ENCODE peak calls at places on chromosomes 5 and 9, in nine cellular contexts. One of them, this sample, is unnamed.

GRCh38 chr5:33827885-33828284 is 63.9 kb downstream of the ADAMTS12 start:
- DNase-seq in omental fat pad: no peak
- DNase-seq in stimulated activated CD4-positive, alpha-beta T cell treated with anti-CD3 and anti-CD28 coated beads, Interleukin-2, amount 100 ng/mL, for 24 hours: no peak
- DNase-seq in cardiac fibroblast: no peak
- DNase-seq in GM12865: no peak
- DNase-seq in CD8-positive, alpha-beta memory T cell: no peak
- DNase-seq in ovary: no peak
- DNase-seq in colonic mucosa: no peak
- DNase-seq in brain microvascular endothelial cell: no peak
- DNase-seq in this sample: no peak

GRCh38 chr5:31824886-31825774 is 186.2 kb downstream of the PDZD2 start:
- DNase-seq in omental fat pad: no peak
- DNase-seq in stimulated activated CD4-positive, alpha-beta T cell treated with anti-CD3 and anti-CD28 coated beads, Interleukin-2, amount 100 ng/mL, for 24 hours: peak; percentile 30
- DNase-seq in cardiac fibroblast: peak; percentile 77
- DNase-seq in GM12865: peak; percentile 53
- DNase-seq in CD8-positive, alpha-beta memory T cell: no peak
- DNase-seq in ovary: peak; percentile 36
- DNase-seq in colonic mucosa: peak; percentile 34
- DNase-seq in brain microvascular endothelial cell: peak; percentile 61
- DNase-seq in this sample: peak; percentile 30

GRCh38 chr9:131739988-131740648 is at the start of gene RAPGEF1:
- DNase-seq in omental fat pad: no peak
- DNase-seq in stimulated activated CD4-positive, alpha-beta T cell treated with anti-CD3 and anti-CD28 coated beads, Interleukin-2, amount 100 ng/mL, for 24 hours: peak; percentile 90
- DNase-seq in cardiac fibroblast: peak; percentile 51
- DNase-seq in GM12865: peak; percentile 73
- DNase-seq in CD8-positive, alpha-beta memory T cell: peak; percentile 75
- DNase-seq in ovary: peak; percentile 61
- DNase-seq in colonic mucosa: peak; percentile 71
- DNase-seq in brain microvascular endothelial cell: no peak
- DNase-seq in this sample: peak; percentile 85

GRCh38 chr5:14158890-14159666 is 15.9 kb downstream of the TRIO start:
- DNase-seq in omental fat pad: no peak
- DNase-seq in stimulated activated CD4-positive, alpha-beta T cell treated with anti-CD3 and anti-CD28 coated beads, Interleukin-2, amount 100 ng/mL, for 24 hours: no peak
- DNase-seq in cardiac fibroblast: no peak
- DNase-seq in GM12865: no peak
- DNase-seq in CD8-positive, alpha-beta memory T cell: no peak
- DNase-seq in ovary: no peak
- DNase-seq in colonic mucosa: no peak
- DNase-seq in brain microvascular endothelial cell: no peak
- DNase-seq in this sample: no peak

GRCh38 chr5:71872465-71872864 is 153.4 kb downstream of the CARTPT start:
- DNase-seq in omental fat pad: no peak
- DNase-seq in stimulated activated CD4-positive, alpha-beta T cell treated with anti-CD3 and anti-CD28 coated beads, Interleukin-2, amount 100 ng/mL, for 24 hours: no peak
- DNase-seq in cardiac fibroblast: no peak
- DNase-seq in GM12865: no peak
- DNase-seq in CD8-positive, alpha-beta memory T cell: no peak
- DNase-seq in ovary: no peak
- DNase-seq in colonic mucosa: no peak
- DNase-seq in brain microvascular endothelial cell: no peak
- DNase-seq in this sample: no peak

GRCh38 chr5:169803077-169803981 is 166.3 kb downstream of the DOCK2 start:
- DNase-seq in omental fat pad: no peak
- DNase-seq in stimulated activated CD4-positive, alpha-beta T cell treated with anti-CD3 and anti-CD28 coated beads, Interleukin-2, amount 100 ng/mL, for 24 hours: no peak
- DNase-seq in cardiac fibroblast: peak; percentile 98
- DNase-seq in GM12865: no peak
- DNase-seq in CD8-positive, alpha-beta memory T cell: no peak
- DNase-seq in ovary: peak; percentile 16
- DNase-seq in colonic mucosa: no peak
- DNase-seq in brain microvascular endothelial cell: peak; percentile 92
- DNase-seq in this sample: no peak

GRCh38 chr5:98769256-98770157 is 4.0 kb upstream of the RGMB start:
- DNase-seq in omental fat pad: peak; percentile 34
- DNase-seq in stimulated activated CD4-positive, alpha-beta T cell treated with anti-CD3 and anti-CD28 coated beads, Interleukin-2, amount 100 ng/mL, for 24 hours: peak; percentile 25
- DNase-seq in cardiac fibroblast: peak; percentile 47
- DNase-seq in GM12865: peak; percentile 39
- DNase-seq in CD8-positive, alpha-beta memory T cell: peak; percentile 24
- DNase-seq in ovary: peak; percentile 20
- DNase-seq in colonic mucosa: peak; percentile 68
- DNase-seq in brain microvascular endothelial cell: peak; percentile 57
- DNase-seq in this sample: peak; percentile 39

GRCh38 chr5:84036842-84037241 is 316.2 kb upstream of the HAPLN1 start:
- DNase-seq in omental fat pad: no peak
- DNase-seq in stimulated activated CD4-positive, alpha-beta T cell treated with anti-CD3 and anti-CD28 coated beads, Interleukin-2, amount 100 ng/mL, for 24 hours: no peak
- DNase-seq in cardiac fibroblast: no peak
- DNase-seq in GM12865: no peak
- DNase-seq in CD8-positive, alpha-beta memory T cell: no peak
- DNase-seq in ovary: no peak
- DNase-seq in colonic mucosa: no peak
- DNase-seq in brain microvascular endothelial cell: no peak
- DNase-seq in this sample: no peak

GRCh38 chr5:155154973-155155372 is 141.4 kb downstream of the KIF4B start:
- DNase-seq in omental fat pad: no peak
- DNase-seq in stimulated activated CD4-positive, alpha-beta T cell treated with anti-CD3 and anti-CD28 coated beads, Interleukin-2, amount 100 ng/mL, for 24 hours: no peak
- DNase-seq in cardiac fibroblast: no peak
- DNase-seq in GM12865: no peak
- DNase-seq in CD8-positive, alpha-beta memory T cell: no peak
- DNase-seq in ovary: no peak
- DNase-seq in colonic mucosa: no peak
- DNase-seq in brain microvascular endothelial cell: no peak
- DNase-seq in this sample: no peak

GRCh38 chr5:53030828-53031425 is 41.8 kb downstream of the ITGA2 start:
- DNase-seq in omental fat pad: no peak
- DNase-seq in stimulated activated CD4-positive, alpha-beta T cell treated with anti-CD3 and anti-CD28 coated beads, Interleukin-2, amount 100 ng/mL, for 24 hours: no peak
- DNase-seq in cardiac fibroblast: no peak
- DNase-seq in GM12865: no peak
- DNase-seq in CD8-positive, alpha-beta memory T cell: no peak
- DNase-seq in ovary: no peak
- DNase-seq in colonic mucosa: peak; percentile 27
- DNase-seq in brain microvascular endothelial cell: no peak
- DNase-seq in this sample: no peak

GRCh38 chr5:179192185-179192890 is 132.2 kb downstream of the ZNF354C start:
- DNase-seq in omental fat pad: no peak
- DNase-seq in stimulated activated CD4-positive, alpha-beta T cell treated with anti-CD3 and anti-CD28 coated beads, Interleukin-2, amount 100 ng/mL, for 24 hours: no peak
- DNase-seq in cardiac fibroblast: no peak
- DNase-seq in GM12865: no peak
- DNase-seq in CD8-positive, alpha-beta memory T cell: no peak
- DNase-seq in ovary: no peak
- DNase-seq in colonic mucosa: no peak
- DNase-seq in brain microvascular endothelial cell: no peak
- DNase-seq in this sample: no peak

GRCh38 chr5:67156976-67157583 is 39.5 kb downstream of the CD180 start:
- DNase-seq in omental fat pad: no peak
- DNase-seq in stimulated activated CD4-positive, alpha-beta T cell treated with anti-CD3 and anti-CD28 coated beads, Interleukin-2, amount 100 ng/mL, for 24 hours: peak; percentile 57
- DNase-seq in cardiac fibroblast: peak; percentile 21
- DNase-seq in GM12865: peak; percentile 70
- DNase-seq in CD8-positive, alpha-beta memory T cell: peak; percentile 44
- DNase-seq in ovary: no peak
- DNase-seq in colonic mucosa: no peak
- DNase-seq in brain microvascular endothelial cell: peak; percentile 4
- DNase-seq in this sample: peak; percentile 62

GRCh38 chr9:133238851-133239532 is 29.9 kb upstream of the OBP2B start:
- DNase-seq in omental fat pad: peak; percentile 53
- DNase-seq in stimulated activated CD4-positive, alpha-beta T cell treated with anti-CD3 and anti-CD28 coated beads, Interleukin-2, amount 100 ng/mL, for 24 hours: peak; percentile 71
- DNase-seq in cardiac fibroblast: peak; percentile 65
- DNase-seq in GM12865: peak; percentile 58
- DNase-seq in CD8-positive, alpha-beta memory T cell: peak; percentile 42
- DNase-seq in ovary: peak; percentile 80
- DNase-seq in colonic mucosa: peak; percentile 88
- DNase-seq in brain microvascular endothelial cell: peak; percentile 33
- DNase-seq in this sample: peak; percentile 82

GRCh38 chr5:1101991-1102713 is 9.7 kb downstream of the SLC12A7 start:
- DNase-seq in omental fat pad: no peak
- DNase-seq in stimulated activated CD4-positive, alpha-beta T cell treated with anti-CD3 and anti-CD28 coated beads, Interleukin-2, amount 100 ng/mL, for 24 hours: no peak
- DNase-seq in cardiac fibroblast: peak; percentile 45
- DNase-seq in GM12865: no peak
- DNase-seq in CD8-positive, alpha-beta memory T cell: no peak
- DNase-seq in ovary: no peak
- DNase-seq in colonic mucosa: no peak
- DNase-seq in brain microvascular endothelial cell: no peak
- DNase-seq in this sample: no peak

GRCh38 chr5:24909210-24909609 is 264.4 kb upstream of the CDH10 start:
- DNase-seq in omental fat pad: no peak
- DNase-seq in stimulated activated CD4-positive, alpha-beta T cell treated with anti-CD3 and anti-CD28 coated beads, Interleukin-2, amount 100 ng/mL, for 24 hours: no peak
- DNase-seq in cardiac fibroblast: no peak
- DNase-seq in GM12865: no peak
- DNase-seq in CD8-positive, alpha-beta memory T cell: no peak
- DNase-seq in ovary: no peak
- DNase-seq in colonic mucosa: no peak
- DNase-seq in brain microvascular endothelial cell: no peak
- DNase-seq in this sample: no peak

GRCh38 chr9:121675381-121675780 is 23.9 kb downstream of the DAB2IP start:
- DNase-seq in omental fat pad: no peak
- DNase-seq in stimulated activated CD4-positive, alpha-beta T cell treated with anti-CD3 and anti-CD28 coated beads, Interleukin-2, amount 100 ng/mL, for 24 hours: no peak
- DNase-seq in cardiac fibroblast: no peak
- DNase-seq in GM12865: no peak
- DNase-seq in CD8-positive, alpha-beta memory T cell: no peak
- DNase-seq in ovary: no peak
- DNase-seq in colonic mucosa: no peak
- DNase-seq in brain microvascular endothelial cell: no peak
- DNase-seq in this sample: no peak

GRCh38 chr9:84819446-84819845 is 149.9 kb downstream of the NTRK2 start:
- DNase-seq in omental fat pad: no peak
- DNase-seq in stimulated activated CD4-positive, alpha-beta T cell treated with anti-CD3 and anti-CD28 coated beads, Interleukin-2, amount 100 ng/mL, for 24 hours: no peak
- DNase-seq in cardiac fibroblast: no peak
- DNase-seq in GM12865: no peak
- DNase-seq in CD8-positive, alpha-beta memory T cell: no peak
- DNase-seq in ovary: no peak
- DNase-seq in colonic mucosa: no peak
- DNase-seq in brain microvascular endothelial cell: no peak
- DNase-seq in this sample: no peak

GRCh38 chr5:177402271-177403043 is 2.0 kb upstream of the PFN3 start:
- DNase-seq in omental fat pad: no peak
- DNase-seq in stimulated activated CD4-positive, alpha-beta T cell treated with anti-CD3 and anti-CD28 coated beads, Interleukin-2, amount 100 ng/mL, for 24 hours: peak; percentile 72
- DNase-seq in cardiac fibroblast: peak; percentile 58
- DNase-seq in GM12865: peak; percentile 74
- DNase-seq in CD8-positive, alpha-beta memory T cell: peak; percentile 47
- DNase-seq in ovary: peak; percentile 54
- DNase-seq in colonic mucosa: peak; percentile 91
- DNase-seq in brain microvascular endothelial cell: no peak
- DNase-seq in this sample: peak; percentile 74

GRCh38 chr5:32276173-32276853 is 36.4 kb downstream of the MTMR12 start:
- DNase-seq in omental fat pad: no peak
- DNase-seq in stimulated activated CD4-positive, alpha-beta T cell treated with anti-CD3 and anti-CD28 coated beads, Interleukin-2, amount 100 ng/mL, for 24 hours: no peak
- DNase-seq in cardiac fibroblast: peak; percentile 65
- DNase-seq in GM12865: peak; percentile 51
- DNase-seq in CD8-positive, alpha-beta memory T cell: no peak
- DNase-seq in ovary: no peak
- DNase-seq in colonic mucosa: no peak
- DNase-seq in brain microvascular endothelial cell: no peak
- DNase-seq in this sample: peak; percentile 53

GRCh38 chr9:93318441-93318840 is 133.0 kb upstream of the FAM120A start:
- DNase-seq in omental fat pad: no peak
- DNase-seq in stimulated activated CD4-positive, alpha-beta T cell treated with anti-CD3 and anti-CD28 coated beads, Interleukin-2, amount 100 ng/mL, for 24 hours: no peak
- DNase-seq in cardiac fibroblast: no peak
- DNase-seq in GM12865: no peak
- DNase-seq in CD8-positive, alpha-beta memory T cell: no peak
- DNase-seq in ovary: no peak
- DNase-seq in colonic mucosa: no peak
- DNase-seq in brain microvascular endothelial cell: no peak
- DNase-seq in this sample: no peak

GRCh38 chr9:134490446-134490845 is 151.2 kb upstream of the COL5A1 start:
- DNase-seq in omental fat pad: no peak
- DNase-seq in stimulated activated CD4-positive, alpha-beta T cell treated with anti-CD3 and anti-CD28 coated beads, Interleukin-2, amount 100 ng/mL, for 24 hours: no peak
- DNase-seq in cardiac fibroblast: no peak
- DNase-seq in GM12865: no peak
- DNase-seq in CD8-positive, alpha-beta memory T cell: no peak
- DNase-seq in ovary: no peak
- DNase-seq in colonic mucosa: no peak
- DNase-seq in brain microvascular endothelial cell: no peak
- DNase-seq in this sample: no peak

GRCh38 chr5:116626272-116626723 is 51.7 kb upstream of the SEMA6A start:
- DNase-seq in omental fat pad: peak; percentile 42
- DNase-seq in stimulated activated CD4-positive, alpha-beta T cell treated with anti-CD3 and anti-CD28 coated beads, Interleukin-2, amount 100 ng/mL, for 24 hours: no peak
- DNase-seq in cardiac fibroblast: peak; percentile 87
- DNase-seq in GM12865: no peak
- DNase-seq in CD8-positive, alpha-beta memory T cell: no peak
- DNase-seq in ovary: peak; percentile 91
- DNase-seq in colonic mucosa: peak; percentile 73
- DNase-seq in brain microvascular endothelial cell: peak; percentile 88
- DNase-seq in this sample: no peak

GRCh38 chr5:141172381-141173204 is at the start of gene PCDHB7:
- DNase-seq in omental fat pad: no peak
- DNase-seq in stimulated activated CD4-positive, alpha-beta T cell treated with anti-CD3 and anti-CD28 coated beads, Interleukin-2, amount 100 ng/mL, for 24 hours: no peak
- DNase-seq in cardiac fibroblast: peak; percentile 16
- DNase-seq in GM12865: no peak
- DNase-seq in CD8-positive, alpha-beta memory T cell: no peak
- DNase-seq in ovary: peak; percentile 28
- DNase-seq in colonic mucosa: no peak
- DNase-seq in brain microvascular endothelial cell: no peak
- DNase-seq in this sample: no peak

GRCh38 chr5:136332213-136332612 is 33.1 kb downstream of the TRPC7 start:
- DNase-seq in omental fat pad: no peak
- DNase-seq in stimulated activated CD4-positive, alpha-beta T cell treated with anti-CD3 and anti-CD28 coated beads, Interleukin-2, amount 100 ng/mL, for 24 hours: no peak
- DNase-seq in cardiac fibroblast: no peak
- DNase-seq in GM12865: no peak
- DNase-seq in CD8-positive, alpha-beta memory T cell: no peak
- DNase-seq in ovary: no peak
- DNase-seq in colonic mucosa: no peak
- DNase-seq in brain microvascular endothelial cell: no peak
- DNase-seq in this sample: no peak

GRCh38 chr9:70465904-70466303 is 51.4 kb upstream of the KLF9 start:
- DNase-seq in omental fat pad: no peak
- DNase-seq in stimulated activated CD4-positive, alpha-beta T cell treated with anti-CD3 and anti-CD28 coated beads, Interleukin-2, amount 100 ng/mL, for 24 hours: no peak
- DNase-seq in cardiac fibroblast: no peak
- DNase-seq in GM12865: no peak
- DNase-seq in CD8-positive, alpha-beta memory T cell: no peak
- DNase-seq in ovary: no peak
- DNase-seq in colonic mucosa: no peak
- DNase-seq in brain microvascular endothelial cell: no peak
- DNase-seq in this sample: no peak

GRCh38 chr9:16901589-16901988 is 31.1 kb upstream of the BNC2 start:
- DNase-seq in omental fat pad: no peak
- DNase-seq in stimulated activated CD4-positive, alpha-beta T cell treated with anti-CD3 and anti-CD28 coated beads, Interleukin-2, amount 100 ng/mL, for 24 hours: no peak
- DNase-seq in cardiac fibroblast: no peak
- DNase-seq in GM12865: no peak
- DNase-seq in CD8-positive, alpha-beta memory T cell: no peak
- DNase-seq in ovary: no peak
- DNase-seq in colonic mucosa: no peak
- DNase-seq in brain microvascular endothelial cell: no peak
- DNase-seq in this sample: no peak

GRCh38 chr5:181187500-181188213 is 17.3 kb downstream of the TRIM7 start:
- DNase-seq in omental fat pad: peak; percentile 38
- DNase-seq in stimulated activated CD4-positive, alpha-beta T cell treated with anti-CD3 and anti-CD28 coated beads, Interleukin-2, amount 100 ng/mL, for 24 hours: peak; percentile 70
- DNase-seq in cardiac fibroblast: peak; percentile 87
- DNase-seq in GM12865: peak; percentile 88
- DNase-seq in CD8-positive, alpha-beta memory T cell: no peak
- DNase-seq in ovary: peak; percentile 84
- DNase-seq in colonic mucosa: peak; percentile 80
- DNase-seq in brain microvascular endothelial cell: peak; percentile 83
- DNase-seq in this sample: no peak

GRCh38 chr5:102536323-102536928 is 37.6 kb upstream of the SLCO6A1 start:
- DNase-seq in omental fat pad: no peak
- DNase-seq in stimulated activated CD4-positive, alpha-beta T cell treated with anti-CD3 and anti-CD28 coated beads, Interleukin-2, amount 100 ng/mL, for 24 hours: no peak
- DNase-seq in cardiac fibroblast: peak; percentile 37
- DNase-seq in GM12865: no peak
- DNase-seq in CD8-positive, alpha-beta memory T cell: no peak
- DNase-seq in ovary: no peak
- DNase-seq in colonic mucosa: no peak
- DNase-seq in brain microvascular endothelial cell: no peak
- DNase-seq in this sample: peak; percentile 4

GRCh38 chr9:127779136-127779981 is 893 bp upstream of the SH2D3C start:
- DNase-seq in omental fat pad: no peak
- DNase-seq in stimulated activated CD4-positive, alpha-beta T cell treated with anti-CD3 and anti-CD28 coated beads, Interleukin-2, amount 100 ng/mL, for 24 hours: peak; percentile 67
- DNase-seq in cardiac fibroblast: peak; percentile 45
- DNase-seq in GM12865: peak; percentile 88
- DNase-seq in CD8-positive, alpha-beta memory T cell: peak; percentile 53
- DNase-seq in ovary: no peak
- DNase-seq in colonic mucosa: no peak
- DNase-seq in brain microvascular endothelial cell: no peak
- DNase-seq in this sample: peak; percentile 64

This sample was measured in GM10248.